ENCODE peak calls at places on chromosomes 13 and 19, in seven cellular contexts. One of them, this sample, is unnamed.
A peak's percentile ranks its signal among the peaks of the same experiment; 100 is the strongest.

GRCh38 chr19:28425431-28425931 is 787.5 kb downstream of the UQCRFS1 start:
- DNase-seq in pancreas: no peak
- DNase-seq in colonic mucosa: no peak
- DNase-seq in cardiac fibroblast: peak; percentile 56
- DNase-seq in left ventricle myocardium inferior: no peak
- DNase-seq in fibroblast of villous mesenchyme: no peak
- DNase-seq in LNCaP clone FGC: no peak
- DNase-seq in this sample: no peak

GRCh38 chr19:18173572-18174294 is at the start of gene IFI30:
- DNase-seq in pancreas: peak; percentile 94
- DNase-seq in colonic mucosa: peak; percentile 85
- DNase-seq in cardiac fibroblast: peak; percentile 43
- DNase-seq in left ventricle myocardium inferior: peak; percentile 79
- DNase-seq in fibroblast of villous mesenchyme: no peak
- DNase-seq in LNCaP clone FGC: no peak
- DNase-seq in this sample: peak; percentile 76

GRCh38 chr13:30762643-30763042 is 27.3 kb downstream of the ALOX5AP start:
- DNase-seq in pancreas: no peak
- DNase-seq in colonic mucosa: no peak
- DNase-seq in cardiac fibroblast: peak; percentile 50
- DNase-seq in left ventricle myocardium inferior: no peak
- DNase-seq in fibroblast of villous mesenchyme: no peak
- DNase-seq in LNCaP clone FGC: no peak
- DNase-seq in this sample: no peak

GRCh38 chr19:52270266-52270885 is 989 bp downstream of the ZNF766 start:
- DNase-seq in pancreas: no peak
- DNase-seq in colonic mucosa: no peak
- DNase-seq in cardiac fibroblast: no peak
- DNase-seq in left ventricle myocardium inferior: no peak
- DNase-seq in fibroblast of villous mesenchyme: no peak
- DNase-seq in LNCaP clone FGC: no peak
- DNase-seq in this sample: no peak

GRCh38 chr13:99367106-99367616 is 60.0 kb upstream of the GPR183 start:
- DNase-seq in pancreas: no peak
- DNase-seq in colonic mucosa: no peak
- DNase-seq in cardiac fibroblast: no peak
- DNase-seq in left ventricle myocardium inferior: no peak
- DNase-seq in fibroblast of villous mesenchyme: peak; percentile 33
- DNase-seq in LNCaP clone FGC: no peak
- DNase-seq in this sample: no peak

GRCh38 chr19:4909897-4910593 is 744 bp downstream of the UHRF1 start:
- DNase-seq in pancreas: peak; percentile 84
- DNase-seq in colonic mucosa: peak; percentile 93
- DNase-seq in cardiac fibroblast: peak; percentile 90
- DNase-seq in left ventricle myocardium inferior: peak; percentile 94
- DNase-seq in fibroblast of villous mesenchyme: peak; percentile 90
- DNase-seq in LNCaP clone FGC: peak; percentile 21
- DNase-seq in this sample: peak; percentile 86

GRCh38 chr13:114194853-114195252 is 15.8 kb downstream of the CFAP97D2 start:
- DNase-seq in pancreas: peak; percentile 23
- DNase-seq in colonic mucosa: no peak
- DNase-seq in cardiac fibroblast: no peak
- DNase-seq in left ventricle myocardium inferior: no peak
- DNase-seq in fibroblast of villous mesenchyme: no peak
- DNase-seq in LNCaP clone FGC: no peak
- DNase-seq in this sample: no peak

GRCh38 chr13:51420681-51421476 is 32.0 kb downstream of the INTS6 start:
- DNase-seq in pancreas: no peak
- DNase-seq in colonic mucosa: no peak
- DNase-seq in cardiac fibroblast: no peak
- DNase-seq in left ventricle myocardium inferior: no peak
- DNase-seq in fibroblast of villous mesenchyme: no peak
- DNase-seq in LNCaP clone FGC: no peak
- DNase-seq in this sample: no peak

GRCh38 chr19:35408284-35409171 is 37.7 kb downstream of the GPR42 start:
- DNase-seq in pancreas: no peak
- DNase-seq in colonic mucosa: no peak
- DNase-seq in cardiac fibroblast: no peak
- DNase-seq in left ventricle myocardium inferior: no peak
- DNase-seq in fibroblast of villous mesenchyme: no peak
- DNase-seq in LNCaP clone FGC: no peak
- DNase-seq in this sample: no peak

GRCh38 chr19:32351807-32352630 is 6.6 kb downstream of the ZNF507 start:
- DNase-seq in pancreas: no peak
- DNase-seq in colonic mucosa: no peak
- DNase-seq in cardiac fibroblast: peak; percentile 63
- DNase-seq in left ventricle myocardium inferior: no peak
- DNase-seq in fibroblast of villous mesenchyme: peak; percentile 64
- DNase-seq in LNCaP clone FGC: no peak
- DNase-seq in this sample: no peak

GRCh38 chr13:46571189-46571901 is 18.4 kb downstream of the LRCH1 start:
- DNase-seq in pancreas: no peak
- DNase-seq in colonic mucosa: no peak
- DNase-seq in cardiac fibroblast: peak; percentile 70
- DNase-seq in left ventricle myocardium inferior: no peak
- DNase-seq in fibroblast of villous mesenchyme: peak; percentile 23
- DNase-seq in LNCaP clone FGC: no peak
- DNase-seq in this sample: no peak

GRCh38 chr19:5891938-5892771 is 11.4 kb downstream of the NDUFA11 start:
- DNase-seq in pancreas: no peak
- DNase-seq in colonic mucosa: peak; percentile 48
- DNase-seq in cardiac fibroblast: peak; percentile 35
- DNase-seq in left ventricle myocardium inferior: no peak
- DNase-seq in fibroblast of villous mesenchyme: peak; percentile 46
- DNase-seq in LNCaP clone FGC: no peak
- DNase-seq in this sample: no peak

GRCh38 chr13:78934336-78934735 is 275.4 kb upstream of the OBI1 start:
- DNase-seq in pancreas: no peak
- DNase-seq in colonic mucosa: no peak
- DNase-seq in cardiac fibroblast: no peak
- DNase-seq in left ventricle myocardium inferior: no peak
- DNase-seq in fibroblast of villous mesenchyme: no peak
- DNase-seq in LNCaP clone FGC: no peak
- DNase-seq in this sample: no peak

GRCh38 chr19:47369923-47370625 is 21.0 kb downstream of the DHX34 start:
- DNase-seq in pancreas: no peak
- DNase-seq in colonic mucosa: no peak
- DNase-seq in cardiac fibroblast: peak; percentile 82
- DNase-seq in left ventricle myocardium inferior: no peak
- DNase-seq in fibroblast of villous mesenchyme: peak; percentile 63
- DNase-seq in LNCaP clone FGC: no peak
- DNase-seq in this sample: no peak

GRCh38 chr13:52955505-52955904 is 73.1 kb upstream of the OLFM4 start:
- DNase-seq in pancreas: no peak
- DNase-seq in colonic mucosa: no peak
- DNase-seq in cardiac fibroblast: no peak
- DNase-seq in left ventricle myocardium inferior: no peak
- DNase-seq in fibroblast of villous mesenchyme: no peak
- DNase-seq in LNCaP clone FGC: no peak
- DNase-seq in this sample: no peak

GRCh38 chr19:3479819-3480215 is 508 bp downstream of the SMIM24 start:
- DNase-seq in pancreas: no peak
- DNase-seq in colonic mucosa: peak; percentile 55
- DNase-seq in cardiac fibroblast: no peak
- DNase-seq in left ventricle myocardium inferior: no peak
- DNase-seq in fibroblast of villous mesenchyme: no peak
- DNase-seq in LNCaP clone FGC: no peak
- DNase-seq in this sample: no peak

GRCh38 chr13:69107436-69107835 is 1000.2 kb upstream of the ATXN8OS start:
- DNase-seq in pancreas: no peak
- DNase-seq in colonic mucosa: no peak
- DNase-seq in cardiac fibroblast: no peak
- DNase-seq in left ventricle myocardium inferior: no peak
- DNase-seq in fibroblast of villous mesenchyme: no peak
- DNase-seq in LNCaP clone FGC: no peak
- DNase-seq in this sample: no peak

GRCh38 chr19:50280074-50280473 is 49.1 kb downstream of the KCNC3 start:
- DNase-seq in pancreas: no peak
- DNase-seq in colonic mucosa: no peak
- DNase-seq in cardiac fibroblast: no peak
- DNase-seq in left ventricle myocardium inferior: no peak
- DNase-seq in fibroblast of villous mesenchyme: no peak
- DNase-seq in LNCaP clone FGC: no peak
- DNase-seq in this sample: no peak

GRCh38 chr13:110984392-110984791 is 69.5 kb upstream of the ANKRD10 start:
- DNase-seq in pancreas: no peak
- DNase-seq in colonic mucosa: no peak
- DNase-seq in cardiac fibroblast: no peak
- DNase-seq in left ventricle myocardium inferior: no peak
- DNase-seq in fibroblast of villous mesenchyme: peak; percentile 50
- DNase-seq in LNCaP clone FGC: no peak
- DNase-seq in this sample: no peak

GRCh38 chr13:80630685-80631121 is 289.8 kb upstream of the SPRY2 start:
- DNase-seq in pancreas: no peak
- DNase-seq in colonic mucosa: no peak
- DNase-seq in cardiac fibroblast: peak; percentile 91
- DNase-seq in left ventricle myocardium inferior: no peak
- DNase-seq in fibroblast of villous mesenchyme: peak; percentile 25
- DNase-seq in LNCaP clone FGC: no peak
- DNase-seq in this sample: peak; percentile 43

GRCh38 chr13:82693607-82694006 is 1188.7 kb downstream of the SLITRK1 start:
- DNase-seq in pancreas: no peak
- DNase-seq in colonic mucosa: no peak
- DNase-seq in cardiac fibroblast: no peak
- DNase-seq in left ventricle myocardium inferior: no peak
- DNase-seq in fibroblast of villous mesenchyme: no peak
- DNase-seq in LNCaP clone FGC: no peak
- DNase-seq in this sample: no peak

GRCh38 chr13:82688400-82688999 is 1193.8 kb downstream of the SLITRK1 start:
- DNase-seq in pancreas: no peak
- DNase-seq in colonic mucosa: no peak
- DNase-seq in cardiac fibroblast: peak; percentile 23
- DNase-seq in left ventricle myocardium inferior: no peak
- DNase-seq in fibroblast of villous mesenchyme: no peak
- DNase-seq in LNCaP clone FGC: no peak
- DNase-seq in this sample: no peak
- H3K4me3 ChIP-seq in pancreas: no peak overlapping the region
- H3K4me3 ChIP-seq in colonic mucosa: no peak overlapping the region
- H3K4me3 ChIP-seq in cardiac fibroblast: peak overlapping the region; percentile 2
- H3K4me3 ChIP-seq in left ventricle myocardium inferior: peak overlapping the region; percentile 50
- H3K4me3 ChIP-seq in fibroblast of villous mesenchyme: no peak overlapping the region
- H3K4me3 ChIP-seq in LNCaP clone FGC: peak overlapping the region; percentile 23
- H3K4me3 ChIP-seq in this sample: peak overlapping the region; percentile 18

DNA sequence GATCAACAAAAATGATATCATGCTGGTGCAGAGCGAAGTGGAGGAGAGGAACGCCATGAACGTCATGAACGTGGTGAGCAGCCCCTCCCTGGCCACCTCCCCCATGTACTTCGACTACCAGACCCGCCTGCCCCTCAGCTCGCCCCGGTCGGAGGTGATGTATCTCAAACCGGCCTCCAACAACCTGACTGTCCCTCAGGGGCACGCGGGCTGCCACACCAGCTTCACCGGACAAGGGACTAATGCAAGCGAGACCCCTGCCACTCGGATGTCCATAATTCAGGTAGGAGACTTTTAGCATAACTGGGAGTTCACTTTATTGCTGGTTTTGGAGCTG is 3.3 kb downstream of the PCDH17 start:
- DNase-seq in pancreas: no peak
- DNase-seq in colonic mucosa: no peak
- DNase-seq in cardiac fibroblast: no peak
- DNase-seq in left ventricle myocardium inferior: no peak
- DNase-seq in fibroblast of villous mesenchyme: no peak
- DNase-seq in LNCaP clone FGC: no peak
- DNase-seq in this sample: peak; percentile 17
- H3K4me3 ChIP-seq in pancreas: peak overlapping the region; percentile 18
- H3K4me3 ChIP-seq in colonic mucosa: no peak overlapping the region
- H3K4me3 ChIP-seq in cardiac fibroblast: no peak overlapping the region
- H3K4me3 ChIP-seq in left ventricle myocardium inferior: peak overlapping the region; percentile 74
- H3K4me3 ChIP-seq in fibroblast of villous mesenchyme: no peak overlapping the region
- H3K4me3 ChIP-seq in LNCaP clone FGC: no peak overlapping the region
- H3K4me3 ChIP-seq in this sample: peak overlapping the region; percentile 11

DNA sequence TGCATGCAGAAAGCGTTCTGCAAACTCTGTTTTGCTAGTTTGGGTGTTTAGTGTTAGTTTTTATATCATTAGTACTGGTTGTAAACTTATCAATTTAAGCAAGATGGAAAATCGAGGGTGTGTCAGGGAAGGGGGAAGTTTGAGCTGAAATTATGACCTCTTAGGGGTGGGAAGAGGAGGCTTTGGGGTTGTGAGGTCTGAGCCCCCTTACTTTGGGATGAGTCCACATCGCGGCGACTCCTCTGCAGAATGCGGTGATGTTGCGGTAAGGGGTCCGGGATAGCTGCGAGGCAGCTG is 745 bp upstream of the NDUFS7 start:
- DNase-seq in pancreas: no peak
- DNase-seq in colonic mucosa: no peak
- DNase-seq in cardiac fibroblast: no peak
- DNase-seq in left ventricle myocardium inferior: no peak
- DNase-seq in fibroblast of villous mesenchyme: no peak
- DNase-seq in LNCaP clone FGC: no peak
- DNase-seq in this sample: no peak
- H3K4me3 ChIP-seq in pancreas: no peak overlapping the region
- H3K4me3 ChIP-seq in colonic mucosa: no peak overlapping the region
- H3K4me3 ChIP-seq in cardiac fibroblast: no peak overlapping the region
- H3K4me3 ChIP-seq in left ventricle myocardium inferior: peak overlapping the region; percentile 87
- H3K4me3 ChIP-seq in fibroblast of villous mesenchyme: no peak overlapping the region
- H3K4me3 ChIP-seq in LNCaP clone FGC: no peak overlapping the region
- H3K4me3 ChIP-seq in this sample: no peak overlapping the region

GRCh38 chr13:105798541-105798940 is 736.9 kb downstream of the EFNB2 start:
- DNase-seq in pancreas: no peak
- DNase-seq in colonic mucosa: no peak
- DNase-seq in cardiac fibroblast: no peak
- DNase-seq in left ventricle myocardium inferior: no peak
- DNase-seq in fibroblast of villous mesenchyme: no peak
- DNase-seq in LNCaP clone FGC: no peak
- DNase-seq in this sample: no peak
- H3K4me3 ChIP-seq in pancreas: no peak overlapping the region
- H3K4me3 ChIP-seq in colonic mucosa: no peak overlapping the region
- H3K4me3 ChIP-seq in cardiac fibroblast: no peak overlapping the region
- H3K4me3 ChIP-seq in left ventricle myocardium inferior: no peak overlapping the region
- H3K4me3 ChIP-seq in fibroblast of villous mesenchyme: no peak overlapping the region
- H3K4me3 ChIP-seq in LNCaP clone FGC: no peak overlapping the region
- H3K4me3 ChIP-seq in this sample: no peak overlapping the region

DNA sequence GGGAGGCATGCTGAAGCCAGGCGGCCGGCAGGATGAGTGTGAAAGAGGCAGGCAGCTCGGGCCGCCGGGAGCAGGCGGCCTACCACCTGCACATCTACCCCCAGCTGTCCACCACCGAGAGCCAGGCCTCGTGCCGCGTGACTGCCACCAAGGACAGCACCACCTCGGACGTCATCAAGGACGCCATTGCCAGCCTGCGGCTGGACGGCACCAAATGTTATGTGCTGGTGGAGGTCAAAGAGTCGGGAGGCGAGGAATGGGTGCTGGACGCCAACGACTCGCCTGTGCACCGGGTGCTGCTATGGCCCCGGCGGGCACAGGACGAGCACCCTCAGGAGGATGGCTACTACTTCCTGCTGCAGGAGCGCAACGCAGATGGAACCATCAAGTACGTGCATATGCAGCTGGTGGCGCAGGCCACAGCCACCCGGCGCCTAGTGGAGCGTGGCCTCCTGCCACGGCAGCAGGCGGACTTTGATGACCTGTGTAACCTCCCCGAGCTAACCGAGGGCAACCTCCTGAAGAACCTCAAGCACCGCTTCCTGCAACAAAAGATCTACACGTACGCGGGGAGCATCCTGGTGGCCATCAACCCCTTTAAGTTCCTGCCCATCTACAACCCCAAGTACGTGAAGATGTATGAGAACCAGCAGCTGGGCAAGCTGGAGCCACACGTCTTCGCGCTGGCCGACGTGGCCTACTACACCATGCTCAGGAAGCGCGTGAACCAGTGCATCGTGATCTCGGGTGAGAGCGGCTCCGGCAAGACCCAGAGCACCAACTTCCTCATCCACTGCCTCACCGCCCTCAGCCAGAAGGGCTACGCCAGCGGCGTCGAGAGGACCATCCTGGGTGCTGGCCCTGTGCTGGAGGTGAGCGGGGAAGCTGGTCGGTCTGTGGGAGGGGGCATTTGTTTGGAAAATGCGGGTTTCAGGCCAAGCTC is 26.4 kb downstream of the MYO9B start:
- DNase-seq in pancreas: no peak
- DNase-seq in colonic mucosa: no peak
- DNase-seq in cardiac fibroblast: no peak
- DNase-seq in left ventricle myocardium inferior: no peak
- DNase-seq in fibroblast of villous mesenchyme: no peak
- DNase-seq in LNCaP clone FGC: no peak
- DNase-seq in this sample: no peak
- H3K4me3 ChIP-seq in pancreas: no peak overlapping the region
- H3K4me3 ChIP-seq in colonic mucosa: no peak overlapping the region
- H3K4me3 ChIP-seq in cardiac fibroblast: no peak overlapping the region
- H3K4me3 ChIP-seq in left ventricle myocardium inferior: no peak overlapping the region
- H3K4me3 ChIP-seq in fibroblast of villous mesenchyme: no peak overlapping the region
- H3K4me3 ChIP-seq in LNCaP clone FGC: no peak overlapping the region
- H3K4me3 ChIP-seq in this sample: no peak overlapping the region